ENCODE peak calls at places on chromosomes 1 and 21, in six cellular contexts. W is upper lobe of left lung, D is K562, B is HepG2, P is HCT116, O is GM12878. C is an unnamed sample.

GRCh38 chr21:16040601-16041000 is 310.8 kb downstream of the USP25 start:
- ATAC-seq in W (no peak), D (no peak), B (no peak), P (no peak), O (no peak), C (no peak)

GRCh38 chr1:154414606-154415005 is 9.5 kb downstream of the IL6R start:
- ATAC-seq in W (no peak), D (no peak), B (no peak), P (no peak), O (no peak), C (no peak)

GRCh38 chr1:168127493-168127892 is 9.2 kb downstream of the GPR161 start:
- ATAC-seq in W (no peak), D (no peak), B (no peak), P (no peak), O (no peak), C (no peak)

GRCh38 chr1:162093095-162093494 is 23.6 kb downstream of the NOS1AP start:
- ATAC-seq in W (no peak), D (no peak), B (no peak), P (no peak), O (no peak), C (no peak)

GRCh38 chr1:86788300-86789206 is 84.2 kb downstream of the SH3GLB1 start:
- ATAC-seq in W (peak), D (peak), B (peak), P (no peak), O (no peak), C (peak)

GRCh38 chr1:193472430-193472829 is 286.0 kb upstream of the B3GALT2 start:
- ATAC-seq in W (no peak), D (no peak), B (no peak), P (no peak), O (no peak), C (no peak)

GRCh38 chr1:205304695-205305070 is 16.9 kb downstream of the NUAK2 start:
- ATAC-seq in W (no peak), D (no peak), B (no peak), P (no peak), O (no peak), C (no peak)

GRCh38 chr1:166166400-166166699 is 451 bp downstream of the FAM78B start:
- ATAC-seq in W (no peak), D (no peak), B (no peak), P (peak), O (no peak), C (peak)

GRCh38 chr1:163796394-163796821 is 474.7 kb downstream of the NUF2 start:
- ATAC-seq in W (no peak), D (no peak), B (no peak), P (no peak), O (no peak), C (no peak)

GRCh38 chr1:36482724-36483388 is at the start of gene CSF3R:
- ATAC-seq in W (peak), D (no peak), B (peak), P (no peak), O (no peak), C (no peak)

GRCh38 chr1:204096931-204097330 is 24.0 kb downstream of the SOX13 start:
- ATAC-seq in W (no peak), D (no peak), B (peak), P (no peak), O (no peak), C (no peak)

GRCh38 chr1:107776898-107777663 is 187.9 kb downstream of the VAV3 start:
- ATAC-seq in W (no peak), D (no peak), B (no peak), P (no peak), O (peak), C (no peak)

GRCh38 chr1:201348211-201348566 is 29.3 kb downstream of the TNNT2 start:
- ATAC-seq in W (peak), D (peak), B (peak), P (peak), O (peak), C (no peak)

GRCh38 chr1:184326278-184326677 is 60.6 kb upstream of the C1orf21 start:
- ATAC-seq in W (no peak), D (no peak), B (no peak), P (no peak), O (no peak), C (no peak)

GRCh38 chr1:57401671-57402070 is 22.2 kb downstream of the DAB1 start:
- ATAC-seq in W (no peak), D (no peak), B (no peak), P (no peak), O (no peak), C (no peak)

GRCh38 chr1:57403201-57403600 is 20.7 kb downstream of the DAB1 start:
- ATAC-seq in W (no peak), D (no peak), B (no peak), P (no peak), O (no peak), C (no peak)

GRCh38 chr1:57407941-57408340 is 15.9 kb downstream of the DAB1 start:
- ATAC-seq in W (no peak), D (no peak), B (peak), P (no peak), O (no peak), C (no peak)

GRCh38 chr1:57406428-57406827 is 17.4 kb downstream of the DAB1 start:
- ATAC-seq in W (no peak), D (no peak), B (no peak), P (no peak), O (no peak), C (no peak)

GRCh38 chr1:57404914-57405313 is 18.9 kb downstream of the DAB1 start:
- ATAC-seq in W (no peak), D (no peak), B (no peak), P (no peak), O (no peak), C (no peak)
- TF ChIP-seq POLR2A in W (no peak), D (no peak), B (no peak), P (no peak), O (no peak), C (no peak)

DNA sequence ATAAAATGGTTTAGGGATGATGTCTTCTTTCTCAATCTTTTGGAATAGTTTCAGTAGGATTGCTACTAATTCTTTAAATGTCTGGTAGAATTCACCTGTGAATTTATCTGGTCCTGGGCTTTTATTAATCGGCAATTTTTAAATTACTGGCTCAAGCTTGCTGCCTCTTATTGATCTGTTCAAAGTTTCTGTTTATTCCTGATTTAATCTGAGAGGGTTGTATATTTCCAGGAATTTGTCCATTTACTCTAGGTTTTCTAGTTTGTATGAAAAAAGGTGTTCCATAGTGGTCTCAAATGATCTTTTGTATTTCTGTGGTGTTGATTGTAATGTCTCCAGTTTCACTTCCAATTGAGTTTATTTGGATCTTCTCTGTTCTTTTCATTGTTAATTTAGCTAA is 617.8 kb downstream of the LTN1 start:
- ATAC-seq in W (no peak), D (no peak), B (no peak), P (no peak), O (no peak), C (no peak)
- TF ChIP-seq POLR2AphosphoS5 in W (no peak), D (no peak), B (no peak), P (no peak), O (no peak), C (no peak)

GRCh38 chr1:35120458-35121133 is 41.4 kb downstream of the ZMYM1 start:
- ATAC-seq in W (peak), D (peak), B (peak), P (no peak), O (peak), C (peak)
- TF ChIP-seq POLR2A in W (no peak), D (no peak), B (no peak), P (no peak), O (peak), C (no peak)

DNA sequence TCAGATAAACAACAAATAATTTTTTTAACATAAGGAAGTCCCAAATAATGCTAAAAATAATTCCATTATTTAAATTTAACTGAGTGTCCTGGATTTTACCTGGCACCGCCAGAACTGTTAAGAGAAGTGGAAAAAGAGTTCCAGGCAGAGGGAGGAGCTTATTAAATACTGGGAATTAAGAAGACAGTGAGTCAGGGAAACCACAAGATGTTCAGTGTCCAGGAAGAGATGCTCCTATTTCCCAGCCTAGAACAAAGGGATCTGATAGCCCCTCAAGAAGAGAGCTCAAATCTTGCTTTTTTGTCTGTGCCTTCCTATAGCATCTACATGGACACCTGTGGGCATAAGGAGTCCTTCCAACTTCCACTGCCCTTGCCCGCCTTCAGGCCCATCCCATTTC is 85.9 kb downstream of the PGM1 start:
- ATAC-seq in W (no peak), D (no peak), B (no peak), P (no peak), O (no peak), C (no peak)
- TF ChIP-seq POLR2AphosphoS5 in W (no peak), D (no peak), B (no peak), P (no peak), O (no peak), C (no peak)